ENCODE peak calls at places on chromosomes 4 and X, in eight cellular contexts. G is NCI-H146; P is Kasumi-1; N is mesothelial cell of epicardium; Z is NCI-H1092 treated with DMSO at 0.1 percent for 48 hours; S is NCI-H226; B is stimulated activated CD4-positive, alpha-beta T cell treated with anti-CD3 and anti-CD28 coated beads, Interleukin-15, amount 100 ng/mL, for 1 hour; K is dermis blood vessel endothelial cell. W is an unnamed sample.

GRCh38 chrX:13533726-13534125 is 35.7 kb upstream of the EGFL6 start:
- DNase-seq in K (no peak), S (no peak), G (no peak), B (no peak), N (no peak), Z (no peak), P (no peak), W (no peak)

GRCh38 chr4:20984011-20984836 is 284.0 kb downstream of the PACRGL start:
- DNase-seq in Z (peak; percentile 49), B (no peak), G (peak; percentile 17), P (no peak), K (peak; percentile 47), S (no peak), N (peak; percentile 46), W (peak; percentile 38)

GRCh38 chrX:11462648-11463047 is 169.4 kb downstream of the AMELX start:
- DNase-seq in P (no peak), S (no peak), Z (no peak), N (no peak), G (no peak), B (no peak), K (no peak), W (no peak)

GRCh38 chr4:101020956-101021355 is 326.4 kb downstream of the PPP3CA start:
- DNase-seq in K (peak; percentile 91), G (no peak), B (no peak), N (no peak), P (peak; percentile 90), Z (no peak), S (peak; percentile 67), W (peak; percentile 94)

GRCh38 chr4:22014222-22014741 is 65.7 kb upstream of the KCNIP4 start:
- DNase-seq in G (no peak), K (no peak), P (peak; percentile 56), N (no peak), Z (no peak), S (no peak), B (no peak), W (no peak)

GRCh38 chr4:184382189-184382846 is 92.0 kb downstream of the IRF2 start:
- DNase-seq in G (peak; percentile 5), K (peak; percentile 59), S (no peak), P (peak; percentile 34), Z (peak; percentile 54), B (no peak), N (no peak), W (peak; percentile 44)

GRCh38 chr4:17912011-17912410 is 101.2 kb downstream of the NCAPG start:
- DNase-seq in B (no peak), K (no peak), P (no peak), G (no peak), S (no peak), N (no peak), Z (no peak), W (no peak)

GRCh38 chrX:41518127-41518840 is 71.1 kb downstream of the NYX start:
- DNase-seq in G (no peak), Z (no peak), N (no peak), S (no peak), P (no peak), K (no peak), B (no peak), W (no peak)

GRCh38 chr4:169342159-169342865 is 71.6 kb upstream of the SH3RF1 start:
- DNase-seq in K (no peak), N (no peak), Z (no peak), S (no peak), G (no peak), P (no peak), B (no peak), W (no peak)

GRCh38 chrX:10047631-10048030 is 80.5 kb downstream of the CLDN34 start:
- DNase-seq in Z (no peak), N (no peak), K (peak; percentile 53), S (no peak), P (no peak), B (no peak), G (no peak), W (peak; percentile 40)

GRCh38 chr4:120071192-120071795 is 4.6 kb upstream of the MAD2L1 start:
- DNase-seq in N (no peak), G (peak; percentile 4), S (no peak), K (peak; percentile 77), Z (peak; percentile 66), B (no peak), P (peak; percentile 77), W (peak; percentile 72)

GRCh38 chrX:68677998-68678397 is 30.5 kb downstream of the STARD8 start:
- DNase-seq in P (no peak), B (no peak), N (no peak), K (no peak), G (no peak), Z (no peak), S (no peak), W (no peak)

GRCh38 chr4:57355066-57355465 is 244.9 kb upstream of the IGFBP7 start:
- DNase-seq in B (no peak), G (no peak), K (no peak), S (no peak), Z (no peak), P (no peak), N (no peak), W (no peak)

GRCh38 chr4:44583393-44583792 is 68.0 kb downstream of the YIPF7 start:
- DNase-seq in K (peak; percentile 4), P (peak; percentile 45), G (peak; percentile 1), S (no peak), Z (peak; percentile 1), N (no peak), B (no peak), W (no peak)

GRCh38 chr4:1463927-1464540 is 57.8 kb upstream of the NKX1-1 start:
- DNase-seq in P (no peak), N (no peak), K (no peak), S (no peak), B (no peak), G (no peak), Z (no peak), W (no peak)

W was measured in endothelial cell of umbilical vein.